ENCODE peak calls at places on chromosome 3, in six cellular contexts. M is endothelial cell of umbilical vein, I is WTC11, O is A549, H is K562, T is HepG2. U is an unnamed sample.
A peak's percentile ranks its signal among the peaks of the same experiment; 100 is the strongest.

GRCh38 chr3:115912372-115912771 is 289.1 kb downstream of the GAP43 start:
- DNase-seq in M (no peak), I (no peak), O (no peak), H (no peak), T (no peak), U (no peak)

GRCh38 chr3:185423178-185423577 is 60.2 kb downstream of the MAP3K13 start:
- DNase-seq in M (peak; percentile 39), I (no peak), O (peak; percentile 36), H (peak; percentile 27), T (no peak), U (no peak)

GRCh38 chr3:7565574-7565973 is 704.7 kb downstream of the GRM7 start:
- DNase-seq in M (no peak), I (no peak), O (no peak), H (no peak), T (no peak), U (no peak)

GRCh38 chr3:127141921-127142730 is 50.8 kb upstream of the PRR23E start:
- DNase-seq in M (no peak), I (no peak), O (peak; percentile 22), H (no peak), T (peak; percentile 46), U (peak; percentile 44)

GRCh38 chr3:58723197-58723596 is 56.6 kb upstream of the FAM3D start:
- DNase-seq in M (no peak), I (no peak), O (no peak), H (no peak), T (no peak), U (no peak)

GRCh38 chr3:122102191-122102935 is 47.2 kb downstream of the CD86 start:
- DNase-seq in M (no peak), I (no peak), O (no peak), H (no peak), T (no peak), U (no peak)

GRCh38 chr3:57079221-57079831 is 18.9 kb downstream of the SPATA12 start:
- DNase-seq in M (peak; percentile 27), I (peak; percentile 81), O (peak; percentile 46), H (peak; percentile 73), T (peak; percentile 28), U (no peak)

GRCh38 chr3:57199895-57200297 is at the start of gene HESX1:
- DNase-seq in M (no peak), I (peak; percentile 64), O (no peak), H (peak; percentile 10), T (no peak), U (peak; percentile 75)

GRCh38 chr3:172703966-172704365 is 6.9 kb downstream of the NCEH1 start:
- DNase-seq in M (no peak), I (no peak), O (no peak), H (no peak), T (no peak), U (no peak)

GRCh38 chr3:38837358-38837757 is 21.3 kb upstream of the SCN10A start:
- DNase-seq in M (no peak), I (no peak), O (no peak), H (no peak), T (no peak), U (no peak)

GRCh38 chr3:169777822-169778221 is 4.6 kb downstream of the MYNN start:
- DNase-seq in M (no peak), I (no peak), O (no peak), H (no peak), T (no peak), U (no peak)

GRCh38 chr3:36579746-36580145 is 184.6 kb downstream of the DCLK3 start:
- DNase-seq in M (no peak), I (no peak), O (no peak), H (no peak), T (no peak), U (no peak)

GRCh38 chr3:120506828-120507774 is 56.3 kb upstream of the FSTL1 start:
- DNase-seq in M (peak; percentile 74), I (peak; percentile 39), O (peak; percentile 46), H (peak; percentile 18), T (peak; percentile 32), U (peak; percentile 59)

GRCh38 chr3:65128346-65128745 is 440.5 kb upstream of the ADAMTS9 start:
- DNase-seq in M (no peak), I (no peak), O (no peak), H (no peak), T (no peak), U (no peak)

GRCh38 chr3:10357095-10357494 is 36.2 kb upstream of the SEC13 start:
- DNase-seq in M (no peak), I (no peak), O (no peak), H (no peak), T (no peak), U (no peak)

GRCh38 chr3:143661677-143662076 is 186.6 kb downstream of the SLC9A9 start:
- DNase-seq in M (no peak), I (no peak), O (no peak), H (no peak), T (no peak), U (no peak)

GRCh38 chr3:112699436-112699978 is 58.6 kb upstream of the CCDC80 start:
- DNase-seq in M (peak; percentile 50), I (no peak), O (peak; percentile 79), H (no peak), T (no peak), U (no peak)

GRCh38 chr3:168459229-168459784 is 363.6 kb upstream of the GOLIM4 start:
- DNase-seq in M (no peak), I (no peak), O (no peak), H (no peak), T (no peak), U (no peak)

GRCh38 chr3:190444036-190444435 is 5.7 kb downstream of the TMEM207 start:
- DNase-seq in M (no peak), I (no peak), O (no peak), H (no peak), T (no peak), U (no peak)
- TF ChIP-seq MAX in M (no peak), I (no peak), O (no peak), H (no peak), T (no peak), U (no peak)

GRCh38 chr3:49119439-49119838 is 1.2 kb downstream of the USP19 start:
- DNase-seq in M (no peak), I (no peak), O (no peak), H (no peak), T (no peak), U (no peak)

GRCh38 chr3:49121244-49121671 is 635 bp upstream of the USP19 start:
- DNase-seq in M (no peak), I (no peak), O (no peak), H (no peak), T (no peak), U (no peak)

GRCh38 chr3:49120096-49120437 is 556 bp downstream of the USP19 start:
- DNase-seq in M (peak; percentile 14), I (no peak), O (no peak), H (peak; percentile 16), T (no peak), U (no peak)

GRCh38 chr3:49120438-49121135 is at the start of gene USP19:
- DNase-seq in M (peak; percentile 94), I (peak; percentile 93), O (peak; percentile 91), H (peak; percentile 92), T (peak; percentile 89), U (peak; percentile 96)

GRCh38 chr3:49119036-49119435 is 1.6 kb downstream of the USP19 start:
- DNase-seq in M (no peak), I (no peak), O (no peak), H (no peak), T (no peak), U (no peak)
- TF ChIP-seq JUN in M (no peak), I (no peak), O (no peak), H (no peak), T (no peak), U (no peak)

DNA sequence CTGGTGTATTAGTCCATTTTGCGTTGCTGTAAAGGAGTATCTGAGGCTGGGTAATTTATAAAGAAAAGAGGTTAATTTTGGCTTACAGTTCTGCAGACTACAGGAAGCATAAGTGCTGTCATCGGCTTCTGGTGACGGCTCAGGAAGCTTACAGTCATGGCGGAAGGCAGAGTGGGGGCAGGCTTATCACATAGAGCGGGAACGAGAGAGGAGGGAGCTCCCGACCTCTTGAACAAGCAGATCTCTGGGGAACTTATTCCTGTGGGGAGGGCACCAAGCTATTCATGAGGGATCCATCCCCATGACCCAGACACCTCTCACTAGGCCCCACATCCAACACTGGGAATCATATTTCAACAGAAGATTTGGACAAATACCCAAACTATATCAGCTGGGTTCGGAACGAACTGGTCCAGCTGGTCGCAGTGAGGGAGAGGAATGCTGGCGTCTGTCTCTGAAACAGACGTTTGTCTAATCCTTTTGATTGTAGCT is 72.5 kb downstream of the LMLN start:
- DNase-seq in M (peak; percentile 42), I (no peak), O (no peak), H (peak; percentile 51), T (no peak), U (no peak)
- TF ChIP-seq MAX in M (no peak), I (no peak), O (no peak), H (no peak), T (no peak), U (no peak)

GRCh38 chr3:31225923-31226322 is 306.8 kb upstream of the STT3B start:
- DNase-seq in M (no peak), I (no peak), O (no peak), H (no peak), T (no peak), U (no peak)

GRCh38 chr3:31224936-31225335 is 307.8 kb upstream of the STT3B start:
- DNase-seq in M (no peak), I (no peak), O (no peak), H (no peak), T (no peak), U (no peak)

GRCh38 chr3:31223278-31223677 is 309.4 kb upstream of the STT3B start:
- DNase-seq in M (no peak), I (no peak), O (no peak), H (no peak), T (no peak), U (no peak)

GRCh38 chr3:31227152-31227581 is 305.6 kb upstream of the STT3B start:
- DNase-seq in M (no peak), I (no peak), O (no peak), H (no peak), T (no peak), U (no peak)

DNA sequence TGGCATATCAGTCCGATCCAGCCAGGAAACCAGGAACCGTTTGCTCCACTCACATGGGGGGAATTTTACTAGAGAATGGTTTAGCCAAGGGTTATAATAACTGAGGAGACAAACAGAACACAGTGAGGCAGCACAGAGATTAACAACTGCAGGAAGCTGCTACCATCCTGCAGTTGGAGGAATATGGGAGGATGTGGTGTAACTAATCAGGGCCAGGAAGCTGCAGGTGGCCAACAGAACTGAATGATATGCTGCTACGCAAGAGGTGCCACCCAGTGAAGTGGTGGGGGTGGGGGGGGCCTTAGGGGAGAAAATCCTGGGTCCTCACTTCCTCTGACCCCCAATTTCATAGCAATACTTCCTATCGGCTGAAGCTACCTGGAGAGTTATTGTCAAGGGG is 306.4 kb upstream of the STT3B start:
- DNase-seq in M (peak; percentile 53), I (no peak), O (no peak), H (no peak), T (no peak), U (no peak)
- TF ChIP-seq JUN in M (no peak), I (no peak), O (no peak), H (no peak), T (no peak), U (no peak)

DNA sequence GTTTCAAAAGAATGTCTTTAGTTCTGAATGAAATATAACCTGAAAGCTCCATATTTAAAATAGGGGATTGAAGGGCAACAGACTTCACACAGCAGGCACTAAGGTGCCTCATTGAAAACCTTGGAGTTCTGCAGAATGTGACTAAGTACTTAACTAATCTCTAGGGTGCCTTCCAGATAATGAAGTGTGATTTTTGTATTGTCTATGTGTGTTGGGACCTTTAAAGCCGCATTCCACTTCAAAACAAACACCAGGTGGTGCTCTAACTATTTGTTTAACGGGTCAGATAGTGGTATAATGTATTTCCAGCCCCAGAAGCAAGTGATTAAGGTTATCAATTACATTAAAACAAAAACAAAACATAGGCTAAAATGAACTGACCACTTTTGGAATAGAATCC is 28.0 kb downstream of the TFG start:
- DNase-seq in M (peak; percentile 48), I (no peak), O (peak; percentile 9), H (peak; percentile 13), T (no peak), U (no peak)
- TF ChIP-seq MAX in M (no peak), I (no peak), O (no peak), H (no peak), T (no peak), U (no peak)